ENCODE peak calls at places on chromosomes 13 and 19, in six cellular contexts. H is psoas muscle; V is uterus; G is fibroblast of lung; T is PC-9; E is CD8-positive, alpha-beta T cell. L is an unnamed sample.

GRCh38 chr13:41605319-41606285 is 148.3 kb downstream of the RGCC start:
- DNase-seq in H (no peak), V (no peak), G (no peak), T (no peak), E (no peak), L (no peak)

GRCh38 chr13:96804186-96804585 is 190.1 kb downstream of the OXGR1 start:
- DNase-seq in H (no peak), V (no peak), G (no peak), T (no peak), E (no peak), L (no peak)

GRCh38 chr19:38924383-38924782 is 6.2 kb downstream of the SARS2 start:
- DNase-seq in H (no peak), V (no peak), G (no peak), T (no peak), E (peak), L (no peak)

GRCh38 chr13:21478881-21479808 is 20.0 kb upstream of the ZDHHC20 start:
- DNase-seq in H (no peak), V (no peak), G (peak), T (peak), E (peak), L (peak)

GRCh38 chr19:18427752-18428131 is 8.5 kb downstream of the SSBP4 start:
- DNase-seq in H (no peak), V (no peak), G (no peak), T (no peak), E (no peak), L (no peak)

GRCh38 chr13:108342369-108343289 is 73.1 kb downstream of the TNFSF13B start:
- DNase-seq in H (no peak), V (no peak), G (peak), T (no peak), E (no peak), L (peak)

GRCh38 chr13:40629678-40630384 is 36.6 kb downstream of the FOXO1 start:
- DNase-seq in H (no peak), V (no peak), G (no peak), T (no peak), E (no peak), L (no peak)

GRCh38 chr13:71477735-71478134 is 389.3 kb downstream of the DACH1 start:
- DNase-seq in H (no peak), V (no peak), G (no peak), T (no peak), E (no peak), L (peak)

GRCh38 chr13:91045351-91046034 is 302.0 kb upstream of the MIR17HG start:
- DNase-seq in H (no peak), V (no peak), G (peak), T (no peak), E (no peak), L (peak)

GRCh38 chr19:18612772-18613588 is at the start of gene TMEM59L:
- DNase-seq in H (no peak), V (no peak), G (no peak), T (no peak), E (peak), L (no peak)

GRCh38 chr19:1267441-1268391 is 1.4 kb upstream of the CIRBP start:
- DNase-seq in H (peak), V (peak), G (no peak), T (no peak), E (no peak), L (no peak)

GRCh38 chr13:33272531-33273124 is 12.9 kb downstream of the STARD13 start:
- DNase-seq in H (no peak), V (no peak), G (no peak), T (no peak), E (no peak), L (peak)

GRCh38 chr19:57807541-57807940 is 7.2 kb downstream of the ZNF552 start:
- DNase-seq in H (no peak), V (no peak), G (no peak), T (no peak), E (no peak), L (peak)

GRCh38 chr19:35585844-35586243 is at the start of gene PMIS2:
- DNase-seq in H (no peak), V (no peak), G (no peak), T (no peak), E (no peak), L (no peak)

GRCh38 chr13:98918771-98919170 is 59.1 kb downstream of the DOCK9 start:
- DNase-seq in H (no peak), V (no peak), G (no peak), T (no peak), E (no peak), L (no peak)

GRCh38 chr19:10305139-10305806 is 4.3 kb downstream of the ZGLP1 start:
- DNase-seq in H (peak), V (no peak), G (no peak), T (no peak), E (no peak), L (peak)

GRCh38 chr19:39413269-39413902 is 917 bp downstream of the PLEKHG2 start:
- DNase-seq in H (peak), V (peak), G (peak), T (peak), E (peak), L (no peak)

GRCh38 chr19:51159656-51160055 is 17.6 kb downstream of the SIGLEC7 start:
- DNase-seq in H (no peak), V (no peak), G (no peak), T (no peak), E (no peak), L (no peak)

GRCh38 chr19:40284501-40285352 is at the start of gene AKT2:
- DNase-seq in H (peak), V (no peak), G (peak), T (no peak), E (peak), L (no peak)

GRCh38 chr19:46692918-46693722 is 23.8 kb downstream of the PRKD2 start:
- DNase-seq in H (no peak), V (no peak), G (no peak), T (peak), E (no peak), L (peak)

GRCh38 chr19:4456566-4456842 is 1.1 kb downstream of the UBXN6 start:
- DNase-seq in H (peak), V (no peak), G (peak), T (no peak), E (no peak), L (peak)

DNA sequence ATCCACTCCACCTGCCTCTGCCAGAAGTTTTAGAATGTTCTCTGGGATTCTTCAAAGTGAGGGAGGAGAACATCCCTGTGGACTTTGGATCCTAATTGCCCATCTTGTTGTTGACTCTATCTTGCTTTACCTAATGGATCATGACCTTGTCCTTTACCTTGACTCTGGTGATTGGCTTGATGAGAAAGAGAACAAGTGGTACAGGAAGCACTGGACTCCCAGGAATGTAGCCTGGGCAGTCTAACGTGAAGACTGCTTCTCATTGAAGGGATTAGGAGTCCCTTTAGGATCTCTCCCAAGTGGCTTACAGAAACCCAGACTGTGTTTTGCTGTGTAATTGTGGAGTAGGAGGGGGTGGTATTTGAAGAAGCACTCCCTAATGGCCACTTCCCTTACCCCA is 63.9 kb downstream of the SLC10A2 start:
- DNase-seq in H (no peak), V (no peak), G (no peak), T (peak), E (no peak), L (peak)
- H3K4me3 ChIP-seq in H (no peak), V (no peak), G (no peak), T (no peak), E (no peak), L (no peak)

GRCh38 chr19:42343344-42344110 is 18.1 kb downstream of the MEGF8 start:
- DNase-seq in H (no peak), V (no peak), G (no peak), T (no peak), E (no peak), L (no peak)
- TF ChIP-seq CTCF in H (no peak), V (no peak), G (no peak), T (no peak), E (no peak), L (no peak)

GRCh38 chr19:6373813-6374108 is 1.2 kb downstream of the ALKBH7 start:
- DNase-seq in H (no peak), V (no peak), G (no peak), T (no peak), E (no peak), L (no peak)

GRCh38 chr19:6374711-6375410 is 872 bp downstream of the PSPN start:
- DNase-seq in H (no peak), V (no peak), G (no peak), T (no peak), E (no peak), L (no peak)

GRCh38 chr19:6375411-6376010 is at the start of gene PSPN:
- DNase-seq in H (no peak), V (no peak), G (no peak), T (no peak), E (no peak), L (no peak)

GRCh38 chr19:6373096-6373812 is 660 bp downstream of the ALKBH7 start:
- DNase-seq in H (peak), V (peak), G (peak), T (peak), E (peak), L (peak)

GRCh38 chr19:6374179-6374709 is 1.5 kb downstream of the PSPN start:
- DNase-seq in H (no peak), V (peak), G (no peak), T (no peak), E (no peak), L (no peak)
- H3K4me3 ChIP-seq in H (peak), V (no peak), G (no peak), T (no peak), E (no peak), L (peak)

GRCh38 chr13:101626925-101627555 is 174.6 kb downstream of the ITGBL1 start:
- DNase-seq in H (no peak), V (no peak), G (peak), T (no peak), E (no peak), L (no peak)

GRCh38 chr13:101621099-101621498 is 168.6 kb downstream of the ITGBL1 start:
- DNase-seq in H (no peak), V (no peak), G (no peak), T (peak), E (no peak), L (no peak)

GRCh38 chr13:101624210-101624922 is 171.9 kb downstream of the ITGBL1 start:
- DNase-seq in H (no peak), V (no peak), G (peak), T (peak), E (no peak), L (no peak)

GRCh38 chr13:101624981-101625380 is 172.5 kb downstream of the ITGBL1 start:
- DNase-seq in H (no peak), V (no peak), G (no peak), T (peak), E (no peak), L (peak)

DNA sequence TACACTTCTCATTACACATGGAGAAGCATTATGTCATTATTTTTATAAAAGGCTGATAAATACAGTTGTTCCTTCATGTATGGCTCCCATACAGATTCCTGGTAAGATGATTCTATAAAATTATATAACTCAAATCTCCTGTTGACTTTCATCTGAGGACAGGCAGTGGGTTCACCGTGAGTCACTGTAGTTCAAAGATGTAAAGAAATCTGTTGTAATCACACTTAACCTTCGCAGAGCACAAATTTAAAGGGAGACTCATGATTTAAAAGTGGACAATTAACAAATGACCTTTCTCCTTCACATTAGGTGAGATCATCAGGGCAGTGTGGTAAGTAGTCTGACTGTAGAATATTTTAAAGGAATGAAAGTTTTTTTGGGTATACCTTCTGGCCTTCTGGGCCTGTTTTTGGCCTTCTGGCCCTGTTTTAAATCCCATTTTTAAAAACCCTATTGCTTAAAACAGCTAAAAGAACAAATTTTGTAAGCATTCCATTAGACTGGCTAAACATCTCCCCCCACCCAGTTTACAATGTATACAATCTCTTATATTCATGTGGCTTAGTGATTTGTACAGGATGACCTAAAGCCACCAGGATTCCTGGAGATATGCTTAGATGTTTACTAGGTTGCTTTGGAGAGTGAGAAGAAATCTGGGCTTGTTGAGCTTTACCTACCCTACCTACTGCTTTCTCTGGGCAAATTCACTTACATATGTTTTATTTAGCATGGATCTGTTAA is 171.2 kb downstream of the ITGBL1 start:
- DNase-seq in H (no peak), V (no peak), G (peak), T (peak), E (no peak), L (peak)
- TF ChIP-seq CTCF in H (no peak), V (no peak), G (no peak), T (no peak), E (no peak), L (no peak)